ENCODE peak calls at places on chromosomes 1 and 21, in nine cellular contexts. One of them, this sample, is unnamed.

GRCh38 chr1:162548170-162548569 is 13.4 kb upstream of the UAP1 start:
- DNase-seq in fibroblast of mammary gland: peak
- DNase-seq in GM23248: peak
- DNase-seq in EL: peak
- DNase-seq in stimulated activated CD4-positive, alpha-beta T cell treated with anti-CD3 and anti-CD28 coated beads, Interleukin-4, amount 100 ng/mL, for 48 hours: no peak
- DNase-seq in stimulated activated CD8-positive, alpha-beta memory T cell treated with anti-CD3 and anti-CD28 coated beads, Interleukin-7, amount 100 ng/mL, for 48 hours: no peak
- DNase-seq in RKO: no peak
- DNase-seq in memory B cell: no peak
- DNase-seq in activated CD8-positive, alpha-beta memory T cell treated with anti-CD3 and anti-CD28 coated beads for 48 hours: no peak
- DNase-seq in this sample: peak

GRCh38 chr1:12739613-12740012 is 6.4 kb upstream of the CFAP107 start:
- DNase-seq in fibroblast of mammary gland: no peak
- DNase-seq in GM23248: no peak
- DNase-seq in EL: no peak
- DNase-seq in stimulated activated CD4-positive, alpha-beta T cell treated with anti-CD3 and anti-CD28 coated beads, Interleukin-4, amount 100 ng/mL, for 48 hours: no peak
- DNase-seq in stimulated activated CD8-positive, alpha-beta memory T cell treated with anti-CD3 and anti-CD28 coated beads, Interleukin-7, amount 100 ng/mL, for 48 hours: no peak
- DNase-seq in RKO: no peak
- DNase-seq in memory B cell: no peak
- DNase-seq in activated CD8-positive, alpha-beta memory T cell treated with anti-CD3 and anti-CD28 coated beads for 48 hours: no peak
- DNase-seq in this sample: no peak

GRCh38 chr1:235892734-235893413 is 26.2 kb upstream of the LYST start:
- DNase-seq in fibroblast of mammary gland: no peak
- DNase-seq in GM23248: no peak
- DNase-seq in EL: no peak
- DNase-seq in stimulated activated CD4-positive, alpha-beta T cell treated with anti-CD3 and anti-CD28 coated beads, Interleukin-4, amount 100 ng/mL, for 48 hours: no peak
- DNase-seq in stimulated activated CD8-positive, alpha-beta memory T cell treated with anti-CD3 and anti-CD28 coated beads, Interleukin-7, amount 100 ng/mL, for 48 hours: no peak
- DNase-seq in RKO: no peak
- DNase-seq in memory B cell: peak
- DNase-seq in activated CD8-positive, alpha-beta memory T cell treated with anti-CD3 and anti-CD28 coated beads for 48 hours: no peak
- DNase-seq in this sample: no peak

GRCh38 chr1:230797376-230798186 is 50.4 kb downstream of the CAPN9 start:
- DNase-seq in fibroblast of mammary gland: peak
- DNase-seq in GM23248: peak
- DNase-seq in EL: peak
- DNase-seq in stimulated activated CD4-positive, alpha-beta T cell treated with anti-CD3 and anti-CD28 coated beads, Interleukin-4, amount 100 ng/mL, for 48 hours: no peak
- DNase-seq in stimulated activated CD8-positive, alpha-beta memory T cell treated with anti-CD3 and anti-CD28 coated beads, Interleukin-7, amount 100 ng/mL, for 48 hours: no peak
- DNase-seq in RKO: peak
- DNase-seq in memory B cell: no peak
- DNase-seq in activated CD8-positive, alpha-beta memory T cell treated with anti-CD3 and anti-CD28 coated beads for 48 hours: no peak
- DNase-seq in this sample: peak

GRCh38 chr21:15701845-15702244 is 27.9 kb upstream of the USP25 start:
- DNase-seq in fibroblast of mammary gland: no peak
- DNase-seq in GM23248: no peak
- DNase-seq in EL: no peak
- DNase-seq in stimulated activated CD4-positive, alpha-beta T cell treated with anti-CD3 and anti-CD28 coated beads, Interleukin-4, amount 100 ng/mL, for 48 hours: no peak
- DNase-seq in stimulated activated CD8-positive, alpha-beta memory T cell treated with anti-CD3 and anti-CD28 coated beads, Interleukin-7, amount 100 ng/mL, for 48 hours: no peak
- DNase-seq in RKO: no peak
- DNase-seq in memory B cell: no peak
- DNase-seq in activated CD8-positive, alpha-beta memory T cell treated with anti-CD3 and anti-CD28 coated beads for 48 hours: no peak
- DNase-seq in this sample: no peak

GRCh38 chr1:96834986-96835385 is 113.4 kb downstream of the PTBP2 start:
- DNase-seq in fibroblast of mammary gland: no peak
- DNase-seq in GM23248: no peak
- DNase-seq in EL: no peak
- DNase-seq in stimulated activated CD4-positive, alpha-beta T cell treated with anti-CD3 and anti-CD28 coated beads, Interleukin-4, amount 100 ng/mL, for 48 hours: no peak
- DNase-seq in stimulated activated CD8-positive, alpha-beta memory T cell treated with anti-CD3 and anti-CD28 coated beads, Interleukin-7, amount 100 ng/mL, for 48 hours: no peak
- DNase-seq in RKO: no peak
- DNase-seq in memory B cell: no peak
- DNase-seq in activated CD8-positive, alpha-beta memory T cell treated with anti-CD3 and anti-CD28 coated beads for 48 hours: no peak
- DNase-seq in this sample: no peak

GRCh38 chr1:224333939-224334701 is 4.1 kb upstream of the NVL start:
- DNase-seq in fibroblast of mammary gland: peak
- DNase-seq in GM23248: peak
- DNase-seq in EL: peak
- DNase-seq in stimulated activated CD4-positive, alpha-beta T cell treated with anti-CD3 and anti-CD28 coated beads, Interleukin-4, amount 100 ng/mL, for 48 hours: no peak
- DNase-seq in stimulated activated CD8-positive, alpha-beta memory T cell treated with anti-CD3 and anti-CD28 coated beads, Interleukin-7, amount 100 ng/mL, for 48 hours: no peak
- DNase-seq in RKO: peak
- DNase-seq in memory B cell: no peak
- DNase-seq in activated CD8-positive, alpha-beta memory T cell treated with anti-CD3 and anti-CD28 coated beads for 48 hours: no peak
- DNase-seq in this sample: no peak

GRCh38 chr1:198118136-198118535 is 38.7 kb upstream of the NEK7 start:
- DNase-seq in fibroblast of mammary gland: peak
- DNase-seq in GM23248: peak
- DNase-seq in EL: peak
- DNase-seq in stimulated activated CD4-positive, alpha-beta T cell treated with anti-CD3 and anti-CD28 coated beads, Interleukin-4, amount 100 ng/mL, for 48 hours: no peak
- DNase-seq in stimulated activated CD8-positive, alpha-beta memory T cell treated with anti-CD3 and anti-CD28 coated beads, Interleukin-7, amount 100 ng/mL, for 48 hours: no peak
- DNase-seq in RKO: no peak
- DNase-seq in memory B cell: no peak
- DNase-seq in activated CD8-positive, alpha-beta memory T cell treated with anti-CD3 and anti-CD28 coated beads for 48 hours: no peak
- DNase-seq in this sample: peak

GRCh38 chr1:218521414-218522169 is 176.5 kb downstream of the TGFB2 start:
- DNase-seq in fibroblast of mammary gland: peak
- DNase-seq in GM23248: peak
- DNase-seq in EL: peak
- DNase-seq in stimulated activated CD4-positive, alpha-beta T cell treated with anti-CD3 and anti-CD28 coated beads, Interleukin-4, amount 100 ng/mL, for 48 hours: peak
- DNase-seq in stimulated activated CD8-positive, alpha-beta memory T cell treated with anti-CD3 and anti-CD28 coated beads, Interleukin-7, amount 100 ng/mL, for 48 hours: no peak
- DNase-seq in RKO: peak
- DNase-seq in memory B cell: peak
- DNase-seq in activated CD8-positive, alpha-beta memory T cell treated with anti-CD3 and anti-CD28 coated beads for 48 hours: peak
- DNase-seq in this sample: no peak

GRCh38 chr1:200890818-200891773 is 3.6 kb upstream of the INAVA start:
- DNase-seq in fibroblast of mammary gland: peak
- DNase-seq in GM23248: peak
- DNase-seq in EL: peak
- DNase-seq in stimulated activated CD4-positive, alpha-beta T cell treated with anti-CD3 and anti-CD28 coated beads, Interleukin-4, amount 100 ng/mL, for 48 hours: no peak
- DNase-seq in stimulated activated CD8-positive, alpha-beta memory T cell treated with anti-CD3 and anti-CD28 coated beads, Interleukin-7, amount 100 ng/mL, for 48 hours: no peak
- DNase-seq in RKO: peak
- DNase-seq in memory B cell: no peak
- DNase-seq in activated CD8-positive, alpha-beta memory T cell treated with anti-CD3 and anti-CD28 coated beads for 48 hours: no peak
- DNase-seq in this sample: no peak

GRCh38 chr1:28180310-28181305 is 4.1 kb upstream of the PTAFR start:
- DNase-seq in fibroblast of mammary gland: no peak
- DNase-seq in GM23248: no peak
- DNase-seq in EL: no peak
- DNase-seq in stimulated activated CD4-positive, alpha-beta T cell treated with anti-CD3 and anti-CD28 coated beads, Interleukin-4, amount 100 ng/mL, for 48 hours: no peak
- DNase-seq in stimulated activated CD8-positive, alpha-beta memory T cell treated with anti-CD3 and anti-CD28 coated beads, Interleukin-7, amount 100 ng/mL, for 48 hours: no peak
- DNase-seq in RKO: no peak
- DNase-seq in memory B cell: no peak
- DNase-seq in activated CD8-positive, alpha-beta memory T cell treated with anti-CD3 and anti-CD28 coated beads for 48 hours: no peak
- DNase-seq in this sample: no peak

GRCh38 chr1:237042467-237042891 is 495 bp downstream of the RYR2 start:
- DNase-seq in fibroblast of mammary gland: no peak
- DNase-seq in GM23248: no peak
- DNase-seq in EL: no peak
- DNase-seq in stimulated activated CD4-positive, alpha-beta T cell treated with anti-CD3 and anti-CD28 coated beads, Interleukin-4, amount 100 ng/mL, for 48 hours: no peak
- DNase-seq in stimulated activated CD8-positive, alpha-beta memory T cell treated with anti-CD3 and anti-CD28 coated beads, Interleukin-7, amount 100 ng/mL, for 48 hours: no peak
- DNase-seq in RKO: no peak
- DNase-seq in memory B cell: no peak
- DNase-seq in activated CD8-positive, alpha-beta memory T cell treated with anti-CD3 and anti-CD28 coated beads for 48 hours: no peak
- DNase-seq in this sample: no peak

GRCh38 chr21:22575165-22575584 is 1577.0 kb downstream of the NCAM2 start:
- DNase-seq in fibroblast of mammary gland: no peak
- DNase-seq in GM23248: no peak
- DNase-seq in EL: no peak
- DNase-seq in stimulated activated CD4-positive, alpha-beta T cell treated with anti-CD3 and anti-CD28 coated beads, Interleukin-4, amount 100 ng/mL, for 48 hours: no peak
- DNase-seq in stimulated activated CD8-positive, alpha-beta memory T cell treated with anti-CD3 and anti-CD28 coated beads, Interleukin-7, amount 100 ng/mL, for 48 hours: no peak
- DNase-seq in RKO: peak
- DNase-seq in memory B cell: no peak
- DNase-seq in activated CD8-positive, alpha-beta memory T cell treated with anti-CD3 and anti-CD28 coated beads for 48 hours: no peak
- DNase-seq in this sample: no peak

GRCh38 chr21:34836103-34836932 is 167.5 kb downstream of the CLIC6 start:
- DNase-seq in fibroblast of mammary gland: peak
- DNase-seq in GM23248: peak
- DNase-seq in EL: peak
- DNase-seq in stimulated activated CD4-positive, alpha-beta T cell treated with anti-CD3 and anti-CD28 coated beads, Interleukin-4, amount 100 ng/mL, for 48 hours: peak
- DNase-seq in stimulated activated CD8-positive, alpha-beta memory T cell treated with anti-CD3 and anti-CD28 coated beads, Interleukin-7, amount 100 ng/mL, for 48 hours: no peak
- DNase-seq in RKO: peak
- DNase-seq in memory B cell: no peak
- DNase-seq in activated CD8-positive, alpha-beta memory T cell treated with anti-CD3 and anti-CD28 coated beads for 48 hours: no peak
- DNase-seq in this sample: peak

GRCh38 chr1:230073371-230074035 is 6.5 kb downstream of the GALNT2 start:
- DNase-seq in fibroblast of mammary gland: peak
- DNase-seq in GM23248: peak
- DNase-seq in EL: peak
- DNase-seq in stimulated activated CD4-positive, alpha-beta T cell treated with anti-CD3 and anti-CD28 coated beads, Interleukin-4, amount 100 ng/mL, for 48 hours: no peak
- DNase-seq in stimulated activated CD8-positive, alpha-beta memory T cell treated with anti-CD3 and anti-CD28 coated beads, Interleukin-7, amount 100 ng/mL, for 48 hours: no peak
- DNase-seq in RKO: peak
- DNase-seq in memory B cell: no peak
- DNase-seq in activated CD8-positive, alpha-beta memory T cell treated with anti-CD3 and anti-CD28 coated beads for 48 hours: no peak
- DNase-seq in this sample: no peak

GRCh38 chr1:56095924-56096655 is 483.3 kb downstream of the PLPP3 start:
- DNase-seq in fibroblast of mammary gland: peak
- DNase-seq in GM23248: peak
- DNase-seq in EL: peak
- DNase-seq in stimulated activated CD4-positive, alpha-beta T cell treated with anti-CD3 and anti-CD28 coated beads, Interleukin-4, amount 100 ng/mL, for 48 hours: no peak
- DNase-seq in stimulated activated CD8-positive, alpha-beta memory T cell treated with anti-CD3 and anti-CD28 coated beads, Interleukin-7, amount 100 ng/mL, for 48 hours: no peak
- DNase-seq in RKO: no peak
- DNase-seq in memory B cell: no peak
- DNase-seq in activated CD8-positive, alpha-beta memory T cell treated with anti-CD3 and anti-CD28 coated beads for 48 hours: no peak
- DNase-seq in this sample: no peak